ENCODE peak calls at places on chromosome 18, in five cellular contexts. X is activated CD8-positive, alpha-beta memory T cell treated with anti-CD3 and anti-CD28 coated beads, Interleukin-2, amount 10 ng/mL, durations not matched to agents 7 days and 5 days; U is MCF 10A; O is AG09319; D is sigmoid colon. S is an unnamed sample.
A peak's percentile ranks its signal among the peaks of the same experiment; 100 is the strongest.

GRCh38 chr18:24228661-24229053 is 89.8 kb downstream of the CABYR start:
- DNase-seq in X (no peak), U (peak; percentile 21), O (no peak), D (no peak), S (no peak)

GRCh38 chr18:73456643-73457042 is 588.9 kb upstream of the NETO1 start:
- DNase-seq in X (no peak), U (no peak), O (no peak), D (no peak), S (no peak)

GRCh38 chr18:46445914-46446313 is 211.1 kb downstream of the LOXHD1 start:
- DNase-seq in X (no peak), U (no peak), O (no peak), D (no peak), S (no peak)

GRCh38 chr18:13581055-13581454 is 145.3 kb downstream of the FAM210A start:
- DNase-seq in X (no peak), U (no peak), O (no peak), D (no peak), S (no peak)

GRCh38 chr18:32701288-32701687 is 71.5 kb downstream of the KLHL14 start:
- DNase-seq in X (no peak), U (no peak), O (no peak), D (no peak), S (no peak)

GRCh38 chr18:65403534-65403933 is 347.3 kb upstream of the CDH7 start:
- DNase-seq in X (no peak), U (no peak), O (no peak), D (no peak), S (no peak)

GRCh38 chr18:5159080-5159479 is 38.0 kb downstream of the AKAIN1 start:
- DNase-seq in X (no peak), U (no peak), O (no peak), D (no peak), S (no peak)

GRCh38 chr18:32049393-32050161 is 31.0 kb downstream of the RNF125 start:
- DNase-seq in X (peak; percentile 84), U (no peak), O (no peak), D (no peak), S (peak; percentile 32)

GRCh38 chr18:55018602-55019001 is 59.3 kb upstream of the CCDC68 start:
- DNase-seq in X (no peak), U (peak; percentile 29), O (no peak), D (no peak), S (peak; percentile 78)

GRCh38 chr18:76937597-76937996 is 115.2 kb downstream of the ZNF236 start:
- DNase-seq in X (no peak), U (no peak), O (no peak), D (no peak), S (no peak)

GRCh38 chr18:25998461-25998860 is 92.0 kb downstream of the SS18 start:
- DNase-seq in X (no peak), U (no peak), O (no peak), D (no peak), S (peak; percentile 60)

GRCh38 chr18:45839415-45840395 is 14.2 kb downstream of the SIGLEC15 start:
- DNase-seq in X (peak; percentile 55), U (peak; percentile 71), O (no peak), D (no peak), S (peak; percentile 71)

S was measured in renal cortical epithelial cell.